ENCODE peak calls at places on chromosomes 16 and 17, in eight cellular contexts. I, T, D, K, F, C, Z and J are unnamed samples.

GRCh38 chr17:41848788-41849187 is 11.2 kb downstream of the KLHL10 start:
- DNase-seq in I (no peak), T (no peak), D (no peak), K (no peak), F (no peak), C (no peak), Z (no peak), J (no peak)

GRCh38 chr17:56756536-56756935 is 77.2 kb downstream of the C17orf67 start:
- DNase-seq in I (no peak), T (peak; percentile 85), D (no peak), K (no peak), F (peak; percentile 51), C (no peak), Z (no peak), J (no peak)

GRCh38 chr17:50721194-50722010 is 2.0 kb downstream of the LUC7L3 start:
- DNase-seq in I (no peak), T (no peak), D (no peak), K (peak; percentile 67), F (no peak), C (no peak), Z (no peak), J (no peak)

GRCh38 chr16:87017388-87018012 is 299.7 kb downstream of the C16orf95 start:
- DNase-seq in I (peak; percentile 39), T (peak; percentile 46), D (peak; percentile 83), K (no peak), F (peak; percentile 84), C (no peak), Z (no peak), J (no peak)

GRCh38 chr16:73183678-73184092 is 135.8 kb upstream of the ZFHX3 start:
- DNase-seq in I (no peak), T (no peak), D (no peak), K (no peak), F (no peak), C (no peak), Z (no peak), J (no peak)

GRCh38 chr17:20095366-20096080 is 86.4 kb downstream of the SPECC1 start:
- DNase-seq in I (peak; percentile 84), T (no peak), D (peak; percentile 81), K (no peak), F (peak; percentile 65), C (peak; percentile 70), Z (peak; percentile 60), J (no peak)

GRCh38 chr16:56190903-56191806 is at the start of gene GNAO1:
- DNase-seq in I (peak; percentile 71), T (no peak), D (peak; percentile 76), K (no peak), F (peak; percentile 47), C (peak; percentile 72), Z (peak; percentile 74), J (no peak)

GRCh38 chr17:48755346-48755745 is 26.8 kb upstream of the HOXB13 start:
- DNase-seq in I (no peak), T (no peak), D (no peak), K (no peak), F (no peak), C (no peak), Z (no peak), J (no peak)

GRCh38 chr17:17107891-17108680 is 65.8 kb downstream of the MPRIP start:
- DNase-seq in I (no peak), T (no peak), D (no peak), K (no peak), F (no peak), C (no peak), Z (no peak), J (peak; percentile 46)

GRCh38 chr16:4797805-4798252 is 2.7 kb downstream of the SMIM22 start:
- DNase-seq in I (no peak), T (no peak), D (no peak), K (no peak), F (no peak), C (no peak), Z (no peak), J (no peak)

GRCh38 chr16:4795181-4795827 is at the start of gene SMIM22:
- DNase-seq in I (no peak), T (no peak), D (no peak), K (no peak), F (no peak), C (no peak), Z (no peak), J (peak; percentile 61)

GRCh38 chr16:4798456-4798855 is 3.3 kb downstream of the SMIM22 start:
- DNase-seq in I (no peak), T (no peak), D (no peak), K (no peak), F (no peak), C (no peak), Z (no peak), J (no peak)

GRCh38 chr16:4796982-4797804 is 2.0 kb downstream of the SMIM22 start:
- DNase-seq in I (no peak), T (no peak), D (no peak), K (no peak), F (no peak), C (no peak), Z (no peak), J (no peak)

GRCh38 chr16:4795828-4796572 is 831 bp downstream of the SMIM22 start:
- DNase-seq in I (no peak), T (no peak), D (no peak), K (no peak), F (no peak), C (no peak), Z (no peak), J (no peak)
- H3K27ac ChIP-seq in I (no peak overlapping the region), T (no peak overlapping the region), D (no peak overlapping the region), K (no peak overlapping the region), F (no peak overlapping the region), C (no peak overlapping the region), Z (no peak overlapping the region), J (no peak overlapping the region)

DNA sequence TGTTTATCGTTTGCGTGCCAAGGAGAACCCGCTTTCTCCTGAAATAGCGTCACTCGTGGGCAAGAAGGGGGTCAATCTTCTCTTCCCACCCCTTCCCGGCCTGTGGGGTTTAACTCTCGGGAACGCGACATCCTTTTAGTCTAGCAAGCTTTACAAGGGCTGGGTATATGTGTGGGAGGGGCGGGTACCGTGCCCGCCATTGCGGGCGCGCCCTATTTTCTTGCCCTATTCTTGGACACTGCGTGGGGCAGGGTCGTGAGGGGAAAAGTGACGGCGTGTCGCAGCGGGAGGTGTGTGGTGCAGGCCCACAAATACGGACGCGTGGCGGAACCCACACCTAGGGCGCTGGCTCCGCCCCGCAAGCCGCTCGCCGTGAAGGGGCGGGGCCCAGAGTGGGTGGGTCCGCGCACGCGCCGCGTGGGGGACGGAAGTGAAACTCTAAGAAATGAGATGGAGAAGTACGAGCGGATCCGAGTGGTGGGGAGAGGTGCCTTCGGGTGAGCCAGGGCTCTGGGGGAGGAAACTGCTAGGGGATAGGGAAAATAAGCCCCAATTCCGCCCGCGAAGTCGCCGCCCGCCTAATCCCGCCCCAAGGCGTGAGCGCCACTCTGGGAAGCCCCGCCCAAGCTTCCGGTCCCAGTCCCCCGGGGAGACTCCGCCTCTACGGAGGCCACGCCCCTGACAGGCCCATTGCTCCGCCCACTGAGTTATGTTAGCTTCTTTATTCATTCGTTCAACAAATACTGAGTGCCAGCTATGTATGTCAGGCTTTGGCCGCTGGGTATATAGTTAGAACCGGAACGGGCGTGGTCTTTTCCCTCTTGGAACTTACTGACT is at the start of gene NEK8:
- DNase-seq in I (peak; percentile 94), T (peak; percentile 71), D (peak; percentile 92), K (peak; percentile 95), F (peak; percentile 97), C (peak; percentile 97), Z (peak; percentile 95), J (peak; percentile 98)
- H3K27ac ChIP-seq in I (peak within 1 kb of the TSS; percentile 92), T (peak within 1 kb of the TSS; percentile 90), D (peak within 1 kb of the TSS; percentile 90), K (peak within 1 kb of the TSS; percentile 94), F (peak within 1 kb of the TSS; percentile 98), C (peak within 1 kb of the TSS; percentile 98), Z (peak within 1 kb of the TSS; percentile 98), J (peak within 1 kb of the TSS; percentile 91)

GRCh38 chr17:34299017-34299416 is 13.5 kb downstream of the CCL11 start:
- DNase-seq in I (no peak), T (no peak), D (no peak), K (no peak), F (no peak), C (no peak), Z (no peak), J (no peak)

GRCh38 chr17:34302626-34303025 is 16.6 kb upstream of the CCL8 start:
- DNase-seq in I (no peak), T (no peak), D (no peak), K (no peak), F (no peak), C (no peak), Z (no peak), J (peak; percentile 11)

GRCh38 chr17:34301986-34302385 is 16.4 kb downstream of the CCL11 start:
- DNase-seq in I (no peak), T (no peak), D (no peak), K (no peak), F (no peak), C (no peak), Z (no peak), J (peak; percentile 18)

GRCh38 chr17:34300652-34301390 is 15.3 kb downstream of the CCL11 start:
- DNase-seq in I (no peak), T (no peak), D (no peak), K (no peak), F (no peak), C (no peak), Z (no peak), J (peak; percentile 20)

DNA sequence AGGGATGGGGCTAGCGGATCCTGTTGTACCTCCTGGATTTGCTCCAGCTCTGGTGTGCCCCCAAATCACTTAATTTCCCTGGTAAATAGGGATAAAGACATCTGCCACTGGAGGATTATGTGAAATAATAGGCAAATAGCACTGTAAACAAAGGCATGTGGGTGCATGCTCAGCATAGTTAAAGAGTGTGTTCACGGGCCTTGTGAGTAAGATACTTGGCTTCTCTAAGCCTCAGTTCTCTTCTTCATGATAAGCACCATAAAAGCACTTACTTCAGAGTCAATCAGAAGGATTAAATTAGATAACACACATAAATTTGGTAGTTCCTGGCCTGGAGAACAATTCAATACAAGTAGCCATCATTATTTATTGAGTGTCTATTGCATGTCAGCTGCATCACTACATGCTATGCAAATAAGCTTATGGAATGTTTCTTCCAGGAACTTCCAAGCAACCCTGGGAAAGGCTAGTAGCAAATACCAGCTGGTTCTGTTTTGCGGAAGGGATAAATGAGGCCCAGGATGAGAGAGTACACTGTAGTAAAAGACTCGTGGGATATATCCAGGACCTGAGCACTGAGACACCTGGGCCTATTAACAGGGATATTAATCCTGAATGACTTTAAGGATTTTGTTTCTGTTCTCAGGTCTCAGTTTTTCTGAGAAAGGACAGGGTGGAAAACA is 14.5 kb downstream of the CCL11 start:
- DNase-seq in I (no peak), T (no peak), D (no peak), K (no peak), F (no peak), C (no peak), Z (no peak), J (peak; percentile 9)
- H3K27ac ChIP-seq in I (no peak overlapping the region), T (peak overlapping the region; percentile 88), D (no peak overlapping the region), K (no peak overlapping the region), F (no peak overlapping the region), C (no peak overlapping the region), Z (peak overlapping the region; percentile 48), J (peak overlapping the region; percentile 43)

DNA sequence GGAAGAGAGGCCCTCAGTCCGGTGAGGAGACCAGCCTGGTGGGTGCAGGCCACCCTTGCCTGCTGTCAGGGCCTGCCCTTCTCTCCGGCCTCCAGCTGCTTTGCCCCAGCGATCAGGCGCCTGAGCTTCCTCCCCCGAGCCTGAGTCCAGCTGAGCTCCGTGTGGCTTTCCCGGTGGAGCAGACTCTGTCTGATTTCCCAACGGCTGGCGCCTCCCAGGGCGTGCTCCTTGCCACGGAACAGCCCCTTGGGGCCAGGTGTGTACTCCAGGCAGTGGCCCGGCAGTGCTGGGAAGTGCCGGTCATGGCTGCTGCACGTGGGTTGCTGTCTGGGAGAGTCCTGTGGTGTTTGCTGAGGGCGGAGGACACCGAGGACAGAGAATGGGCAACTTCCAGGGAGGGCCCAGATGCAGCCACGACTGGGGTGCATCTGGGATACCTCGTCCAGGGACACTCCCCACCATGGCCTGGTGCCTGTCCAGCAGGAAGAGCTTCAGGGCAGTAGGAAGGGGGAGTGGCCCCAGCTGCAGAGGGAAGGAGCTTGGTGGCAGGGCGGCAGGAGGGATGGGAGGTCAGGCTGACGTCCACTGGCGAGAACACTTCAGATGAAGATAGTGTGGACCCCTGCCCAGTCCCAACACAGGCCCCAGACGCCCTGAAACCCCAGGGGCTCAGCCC is 22.5 kb downstream of the METRNL start:
- DNase-seq in I (no peak), T (no peak), D (no peak), K (no peak), F (no peak), C (no peak), Z (peak; percentile 76), J (no peak)
- H3K27ac ChIP-seq in I (no peak overlapping the region), T (no peak overlapping the region), D (no peak overlapping the region), K (no peak overlapping the region), F (no peak overlapping the region), C (peak overlapping the region; percentile 89), Z (peak overlapping the region; percentile 23), J (no peak overlapping the region)